ENCODE peak calls at places on chromosomes 12 and 14, in four cellular contexts. C is H9, Z is H1, D is mesendoderm. V is an unnamed sample.
A peak's percentile ranks its signal among the peaks of the same experiment; 100 is the strongest.

GRCh38 chr12:117363953-117364486 is 2.6 kb upstream of the NOS1 start:
- DNase-seq in C (no peak), Z (no peak), D (peak; percentile 52), V (no peak)

GRCh38 chr12:53344824-53345485 is 8.8 kb upstream of the SP7 start:
- DNase-seq in C (peak; percentile 74), Z (no peak), D (peak; percentile 80), V (peak; percentile 72)

GRCh38 chr12:48770756-48771155 is 18.1 kb downstream of the ADCY6 start:
- DNase-seq in C (no peak), Z (no peak), D (no peak), V (no peak)

GRCh38 chr12:27015730-27016076 is 1.5 kb upstream of the TM7SF3 start:
- DNase-seq in C (no peak), Z (no peak), D (peak; percentile 28), V (peak; percentile 56)

GRCh38 chr12:131102991-131103609 is 149.4 kb downstream of the ADGRD1 start:
- DNase-seq in C (peak; percentile 35), Z (no peak), D (peak; percentile 25), V (no peak)

GRCh38 chr12:124109760-124110159 is 136.7 kb downstream of the ZNF664 start:
- DNase-seq in C (peak; percentile 81), Z (no peak), D (peak; percentile 86), V (peak; percentile 5)

GRCh38 chr14:76138758-76139723 is 12.7 kb upstream of the GPATCH2L start:
- DNase-seq in C (peak; percentile 73), Z (no peak), D (peak; percentile 91), V (no peak)

GRCh38 chr14:67526676-67527459 is 6.2 kb upstream of the PLEKHH1 start:
- DNase-seq in C (peak; percentile 76), Z (no peak), D (peak; percentile 90), V (peak; percentile 45)

GRCh38 chr12:69027411-69027811 is 94.4 kb upstream of the CPM start:
- DNase-seq in C (no peak), Z (no peak), D (no peak), V (peak; percentile 46)

GRCh38 chr12:44154128-44154527 is 318.2 kb downstream of the TMEM117 start:
- DNase-seq in C (no peak), Z (no peak), D (no peak), V (peak; percentile 62)

GRCh38 chr12:44143170-44143569 is 307.3 kb downstream of the TMEM117 start:
- DNase-seq in C (no peak), Z (no peak), D (no peak), V (no peak)

DNA sequence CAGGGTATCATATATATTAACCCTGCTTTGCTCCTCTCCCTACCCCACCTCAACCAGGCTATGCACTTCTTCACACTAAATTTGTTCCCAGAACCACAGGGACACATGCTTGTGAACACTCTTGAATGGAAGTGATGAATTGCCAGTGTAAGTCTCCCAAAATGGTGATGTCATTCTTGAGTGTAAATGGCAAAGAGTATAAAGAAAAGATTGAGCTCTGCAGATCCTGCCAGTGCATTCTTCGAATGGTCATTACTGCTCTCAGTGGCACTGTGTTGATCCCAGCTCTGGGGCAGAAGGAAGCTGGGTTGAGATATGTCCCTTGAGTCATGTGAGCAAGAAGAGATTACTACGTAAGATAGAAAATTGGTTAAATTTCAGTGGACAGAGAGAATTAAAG is 313.1 kb downstream of the TMEM117 start:
- DNase-seq in C (no peak), Z (no peak), D (no peak), V (no peak)
- H4K5ac ChIP-seq in C (no peak overlapping the region), Z (no peak overlapping the region), D (no peak overlapping the region), V (no peak overlapping the region)

GRCh38 chr12:2487278-2487677 is 307.5 kb upstream of the FKBP4 start:
- DNase-seq in C (no peak), Z (no peak), D (no peak), V (peak; percentile 49)
- H4K5ac ChIP-seq in C (no peak overlapping the region), Z (no peak overlapping the region), D (no peak overlapping the region), V (no peak overlapping the region)

DNA sequence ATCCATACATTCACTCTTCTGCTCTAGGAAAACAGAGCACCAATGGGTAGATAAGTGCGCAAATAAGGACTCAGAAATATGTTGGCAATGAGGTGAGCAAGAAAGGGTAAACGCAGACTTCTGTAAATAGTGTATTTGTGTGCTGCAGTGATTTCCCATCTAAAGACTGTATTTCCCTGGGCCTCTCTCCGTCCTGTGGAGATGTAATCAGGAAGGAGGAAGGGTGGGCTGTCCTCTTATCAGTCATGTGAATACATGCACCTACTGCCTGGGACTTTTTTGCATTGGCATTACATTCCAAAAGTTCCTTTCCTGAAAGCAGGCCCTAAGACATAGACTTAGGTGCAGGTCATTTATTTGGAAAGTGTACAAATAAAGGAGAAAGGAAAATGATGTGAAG is 114.5 kb downstream of the OTOGL start:
- DNase-seq in C (no peak), Z (no peak), D (peak; percentile 83), V (no peak)
- H4K5ac ChIP-seq in C (no peak overlapping the region), Z (no peak overlapping the region), D (no peak overlapping the region), V (no peak overlapping the region)

GRCh38 chr12:42584539-42585174 is 4.9 kb downstream of the PRICKLE1 start:
- DNase-seq in C (no peak), Z (no peak), D (no peak), V (no peak)

GRCh38 chr12:42585175-42585845 is 4.2 kb downstream of the PRICKLE1 start:
- DNase-seq in C (no peak), Z (no peak), D (no peak), V (no peak)

GRCh38 chr12:42585846-42586226 is 3.7 kb downstream of the PRICKLE1 start:
- DNase-seq in C (no peak), Z (no peak), D (no peak), V (no peak)

GRCh38 chr12:42587564-42588307 is 1.8 kb downstream of the PRICKLE1 start:
- DNase-seq in C (no peak), Z (no peak), D (no peak), V (peak; percentile 16)

GRCh38 chr12:42586268-42586667 is 3.3 kb downstream of the PRICKLE1 start:
- DNase-seq in C (no peak), Z (no peak), D (no peak), V (no peak)
- H4K5ac ChIP-seq in C (no peak overlapping the region), Z (no peak overlapping the region), D (no peak overlapping the region), V (no peak overlapping the region)

V was measured in IMR-90.